ENCODE peak calls at places on chromosomes 4 and X, in nine cellular contexts. O is stimulated activated CD8-positive, alpha-beta memory T cell treated with anti-CD3 and anti-CD28 coated beads, Interleukin-2, amount 100 ng/mL, for 1 hour; P is KBM-7; V is stimulated activated CD4-positive, alpha-beta T cell treated with anti-CD3 and anti-CD28 coated beads, Interleukin-15, amount 100 ng/mL, for 1 hour; E is pancreas; C is IMR-90; A is activated T-cell treated with anti-CD3 and anti-CD28 coated beads for 1 hour; N is activated CD4-positive, alpha-beta T cell treated with anti-CD3 and anti-CD28 coated beads, Interleukin-2, amount 50 U/mL, for 48 hours; H is nucleus accumbens. S is an unnamed sample.

GRCh38 chr4:88792268-88792781 is 94.7 kb upstream of the NAP1L5 start:
- DNase-seq in V (no peak), C (peak; percentile 86), N (no peak), H (no peak), A (no peak), P (no peak), O (no peak), E (no peak), S (no peak)

GRCh38 chrX:17535229-17535628 is 160.2 kb downstream of the NHS start:
- DNase-seq in A (no peak), V (no peak), O (no peak), N (peak; percentile 47), H (no peak), C (peak; percentile 20), P (peak; percentile 9), E (no peak), S (no peak)

GRCh38 chr4:45155081-45155777 is 428.9 kb upstream of the GNPDA2 start:
- DNase-seq in E (no peak), A (no peak), N (no peak), H (no peak), C (no peak), V (no peak), O (no peak), P (no peak), S (no peak)

GRCh38 chr4:78336093-78336943 is 215.3 kb upstream of the ANXA3 start:
- DNase-seq in N (no peak), P (no peak), H (no peak), E (no peak), V (no peak), O (no peak), C (peak; percentile 1), A (no peak), S (no peak)

GRCh38 chrX:42606591-42606990 is 171.4 kb downstream of the PPP1R2C start:
- DNase-seq in V (no peak), H (no peak), A (no peak), N (no peak), O (no peak), E (no peak), P (no peak), C (no peak), S (no peak)

GRCh38 chrX:107576841-107577240 is 51.5 kb upstream of the PRPS1 start:
- DNase-seq in E (no peak), P (no peak), C (no peak), V (no peak), A (no peak), N (peak; percentile 11), O (no peak), H (no peak), S (no peak)

GRCh38 chrX:151763711-151764110 is 29.2 kb downstream of the CNGA2 start:
- DNase-seq in C (no peak), A (no peak), V (no peak), H (no peak), N (no peak), P (no peak), O (no peak), E (no peak), S (no peak)

GRCh38 chrX:138128025-138128671 is 562.2 kb downstream of the ZIC3 start:
- DNase-seq in O (no peak), P (peak; percentile 51), E (no peak), A (no peak), N (no peak), C (peak; percentile 11), V (no peak), H (no peak), S (no peak)

GRCh38 chr4:51894246-51894645 is 51.3 kb downstream of the DCUN1D4 start:
- DNase-seq in A (no peak), P (no peak), E (no peak), C (peak; percentile 35), O (no peak), N (no peak), H (no peak), V (no peak), S (no peak)

GRCh38 chrX:131840799-131841495 is 182.2 kb upstream of the STK26 start:
- DNase-seq in C (no peak), O (no peak), V (no peak), P (no peak), N (no peak), H (no peak), E (no peak), A (no peak), S (no peak)

GRCh38 chrX:57528670-57529255 is 63.0 kb upstream of the ZXDB start:
- DNase-seq in A (no peak), E (no peak), P (peak; percentile 47), C (peak; percentile 1), N (peak; percentile 1), H (no peak), V (no peak), O (no peak), S (no peak)

GRCh38 chrX:143296521-143296920 is 220.8 kb downstream of the SPANXN3 start:
- DNase-seq in N (no peak), H (no peak), V (no peak), C (no peak), E (no peak), P (no peak), O (no peak), A (no peak), S (no peak)

GRCh38 chr4:90000995-90001394 is 106.3 kb downstream of the MMRN1 start:
- DNase-seq in V (no peak), H (no peak), O (no peak), C (no peak), E (no peak), A (no peak), N (no peak), P (no peak), S (no peak)

GRCh38 chr4:119227690-119228089 is 15.2 kb downstream of the USP53 start:
- DNase-seq in V (no peak), C (peak; percentile 79), N (no peak), P (no peak), E (no peak), A (no peak), O (no peak), H (no peak), S (no peak)

GRCh38 chr4:3410401-3411135 is 31.2 kb upstream of the HGFAC start:
- DNase-seq in P (no peak), H (no peak), C (no peak), N (no peak), O (no peak), A (no peak), E (no peak), V (no peak), S (no peak)

GRCh38 chrX:15903186-15903681 is 48.6 kb upstream of the AP1S2 start:
- DNase-seq in N (no peak), E (no peak), V (no peak), P (peak; percentile 50), A (no peak), H (no peak), C (no peak), O (no peak), S (peak; percentile 7)

GRCh38 chrX:16250296-16250695 is 83.0 kb downstream of the MAGEB17 start:
- DNase-seq in H (no peak), E (no peak), V (no peak), N (no peak), P (no peak), C (peak; percentile 13), O (no peak), A (no peak), S (no peak)

GRCh38 chr4:2954358-2955185 is 8.6 kb downstream of the NOP14 start:
- DNase-seq in V (no peak), E (no peak), N (peak; percentile 88), A (no peak), P (no peak), H (no peak), O (no peak), C (no peak), S (no peak)

GRCh38 chrX:21657318-21658151 is 595 bp downstream of the KLHL34 start:
- DNase-seq in H (no peak), V (no peak), A (no peak), O (no peak), C (no peak), E (no peak), N (peak; percentile 1), P (no peak), S (no peak)

GRCh38 chr4:120156115-120156718 is 89.6 kb upstream of the MAD2L1 start:
- DNase-seq in H (no peak), O (no peak), C (peak; percentile 80), N (no peak), V (no peak), A (no peak), P (peak; percentile 57), E (no peak), S (no peak)

GRCh38 chrX:68876731-68877130 is 47.9 kb downstream of the EFNB1 start:
- DNase-seq in V (no peak), C (no peak), O (no peak), P (no peak), N (no peak), H (no peak), A (no peak), E (no peak), S (no peak)

GRCh38 chr4:10762541-10762940 is 78.0 kb upstream of the CLNK start:
- DNase-seq in P (no peak), E (no peak), V (no peak), A (no peak), H (no peak), C (peak; percentile 91), O (no peak), N (no peak), S (no peak)

GRCh38 chr4:188867796-188868195 is 728.6 kb downstream of the TRIML1 start:
- DNase-seq in P (no peak), E (no peak), A (no peak), C (no peak), V (no peak), O (no peak), N (no peak), H (no peak), S (no peak)

GRCh38 chr4:8285143-8285975 is 15.8 kb downstream of the HTRA3 start:
- DNase-seq in C (no peak), H (no peak), E (no peak), V (no peak), O (no peak), N (no peak), A (no peak), P (no peak), S (no peak)

GRCh38 chr4:6010789-6011188 is 7.4 kb downstream of the C4orf50 start:
- DNase-seq in A (no peak), N (no peak), E (no peak), O (no peak), V (no peak), C (no peak), P (no peak), H (no peak), S (no peak)

GRCh38 chr4:185086053-185086452 is 57.0 kb upstream of the SLC25A4 start:
- DNase-seq in A (no peak), P (no peak), E (no peak), V (no peak), C (no peak), O (no peak), H (no peak), N (no peak), S (no peak)

GRCh38 chrX:94288325-94288724 is 614.3 kb downstream of the FAM133A start:
- DNase-seq in C (no peak), V (no peak), A (no peak), N (no peak), P (peak; percentile 2), H (no peak), E (no peak), O (no peak), S (no peak)

GRCh38 chr4:181541396-181541795 is 701.8 kb upstream of the TENM3 start:
- DNase-seq in N (no peak), A (no peak), H (no peak), E (no peak), V (no peak), O (no peak), P (no peak), C (peak; percentile 61), S (no peak)

GRCh38 chr4:1309261-1310010 is 19.7 kb downstream of the MAEA start:
- DNase-seq in E (peak; percentile 77), A (peak; percentile 24), C (peak; percentile 94), H (peak; percentile 59), O (peak; percentile 23), N (peak; percentile 52), P (no peak), V (peak; percentile 28), S (peak; percentile 97)

GRCh38 chrX:101062171-101062570 is 10.3 kb upstream of the TRMT2B start:
- DNase-seq in O (no peak), C (peak; percentile 21), N (no peak), P (no peak), E (no peak), A (no peak), V (no peak), H (no peak), S (no peak)

GRCh38 chr4:81314196-81314896 is 99.3 kb upstream of the PRKG2 start:
- DNase-seq in N (no peak), E (peak; percentile 72), O (no peak), P (peak; percentile 19), V (no peak), H (no peak), A (no peak), C (peak; percentile 91), S (no peak)

S was measured in GM12891.